ENCODE peak calls at places on chromosomes 5 and 9, in four cellular contexts. One of them, this sample, is unnamed. For H3K4me1, the result is how much of the 10 kb centered on the place peaks cover.

GRCh38 chr5:142426676-142427364 is 102.0 kb upstream of the SPRY4 start:
- DNase-seq in prostate gland: no peak
- DNase-seq in transverse colon: no peak
- DNase-seq in cardiac muscle cell: no peak
- DNase-seq in this sample: no peak

GRCh38 chr5:11182441-11183080 is 421.5 kb upstream of the DAP start:
- DNase-seq in prostate gland: no peak
- DNase-seq in transverse colon: no peak
- DNase-seq in cardiac muscle cell: peak
- DNase-seq in this sample: no peak

GRCh38 chr5:56307714-56308346 is 74.7 kb upstream of the ANKRD55 start:
- DNase-seq in prostate gland: no peak
- DNase-seq in cardiac muscle cell: no peak
- DNase-seq in transverse colon: no peak
- DNase-seq in this sample: no peak

GRCh38 chr5:141564216-141564692 is 54.5 kb downstream of the DIAPH1 start:
- DNase-seq in prostate gland: peak
- DNase-seq in transverse colon: peak
- DNase-seq in cardiac muscle cell: peak
- DNase-seq in this sample: peak

GRCh38 chr5:8923516-8923915 is 622.4 kb downstream of the SEMA5A start:
- DNase-seq in transverse colon: no peak
- DNase-seq in prostate gland: no peak
- DNase-seq in cardiac muscle cell: no peak
- DNase-seq in this sample: no peak

GRCh38 chr9:14313378-14313940 is 482 bp downstream of the NFIB start:
- DNase-seq in cardiac muscle cell: peak
- DNase-seq in transverse colon: peak
- DNase-seq in prostate gland: no peak
- DNase-seq in this sample: no peak

GRCh38 chr5:132819468-132819867 is 6.4 kb downstream of the SOWAHA start:
- DNase-seq in cardiac muscle cell: no peak
- DNase-seq in transverse colon: no peak
- DNase-seq in prostate gland: no peak
- DNase-seq in this sample: no peak

GRCh38 chr9:136337416-136338395 is 10.4 kb downstream of the GPSM1 start:
- DNase-seq in prostate gland: no peak
- DNase-seq in cardiac muscle cell: no peak
- DNase-seq in transverse colon: no peak
- DNase-seq in this sample: no peak

GRCh38 chr5:91007251-91007650 is 375.9 kb downstream of the ARRDC3 start:
- DNase-seq in prostate gland: no peak
- DNase-seq in cardiac muscle cell: no peak
- DNase-seq in transverse colon: no peak
- DNase-seq in this sample: no peak

GRCh38 chr5:160188151-160188967 is 40.9 kb upstream of the FABP6 start:
- DNase-seq in transverse colon: peak
- DNase-seq in prostate gland: peak
- DNase-seq in cardiac muscle cell: peak
- DNase-seq in this sample: no peak

GRCh38 chr5:78634634-78635033 is 13.9 kb downstream of the LHFPL2 start:
- DNase-seq in prostate gland: no peak
- DNase-seq in cardiac muscle cell: no peak
- DNase-seq in transverse colon: no peak
- DNase-seq in this sample: no peak

GRCh38 chr5:31809037-31809910 is 170.3 kb downstream of the PDZD2 start:
- DNase-seq in transverse colon: peak
- DNase-seq in cardiac muscle cell: peak
- DNase-seq in prostate gland: peak
- DNase-seq in this sample: peak

GRCh38 chr5:40359854-40360253 is 319.9 kb upstream of the PTGER4 start:
- DNase-seq in prostate gland: no peak
- DNase-seq in cardiac muscle cell: no peak
- DNase-seq in transverse colon: no peak
- DNase-seq in this sample: no peak

GRCh38 chr9:37036237-37037136 is 2.4 kb upstream of the PAX5 start:
- DNase-seq in prostate gland: peak
- DNase-seq in transverse colon: peak
- DNase-seq in cardiac muscle cell: peak
- DNase-seq in this sample: no peak

GRCh38 chr5:132965120-132965519 is 1.7 kb upstream of the AFF4 start:
- DNase-seq in cardiac muscle cell: no peak
- DNase-seq in transverse colon: no peak
- DNase-seq in prostate gland: no peak
- DNase-seq in this sample: no peak

GRCh38 chr9:15606667-15607472 is 54.0 kb downstream of the CCDC171 start:
- DNase-seq in transverse colon: no peak
- DNase-seq in cardiac muscle cell: peak
- DNase-seq in prostate gland: peak
- DNase-seq in this sample: no peak

GRCh38 chr9:80874276-80874675 is 815.1 kb downstream of the TLE1 start:
- DNase-seq in cardiac muscle cell: no peak
- DNase-seq in prostate gland: no peak
- DNase-seq in transverse colon: no peak
- DNase-seq in this sample: no peak

GRCh38 chr5:97065475-97065874 is 76.9 kb downstream of the LIX1 start:
- DNase-seq in prostate gland: no peak
- DNase-seq in cardiac muscle cell: no peak
- DNase-seq in transverse colon: no peak
- DNase-seq in this sample: no peak

GRCh38 chr9:119088002-119088401 is 281.2 kb downstream of the BRINP1 start:
- DNase-seq in transverse colon: no peak
- DNase-seq in prostate gland: no peak
- DNase-seq in cardiac muscle cell: no peak
- DNase-seq in this sample: no peak

GRCh38 chr5:135179308-135179980 is 145.4 kb upstream of the PITX1 start:
- DNase-seq in transverse colon: no peak
- DNase-seq in prostate gland: no peak
- DNase-seq in cardiac muscle cell: no peak
- DNase-seq in this sample: no peak

GRCh38 chr9:101462558-101462957 is 27.0 kb upstream of the ALDOB start:
- DNase-seq in transverse colon: no peak
- DNase-seq in prostate gland: no peak
- DNase-seq in cardiac muscle cell: peak
- DNase-seq in this sample: no peak

GRCh38 chr9:98075332-98075805 is 18.8 kb downstream of the NANS start:
- DNase-seq in prostate gland: no peak
- DNase-seq in transverse colon: no peak
- DNase-seq in cardiac muscle cell: no peak
- DNase-seq in this sample: no peak

GRCh38 chr5:79527431-79527830 is 13.5 kb upstream of the HOMER1 start:
- DNase-seq in prostate gland: no peak
- DNase-seq in transverse colon: no peak
- DNase-seq in cardiac muscle cell: no peak
- DNase-seq in this sample: no peak

GRCh38 chr5:1226231-1226630 is 1.1 kb downstream of the SLC6A18 start:
- DNase-seq in cardiac muscle cell: no peak
- DNase-seq in transverse colon: no peak
- DNase-seq in prostate gland: no peak
- DNase-seq in this sample: no peak

DNA sequence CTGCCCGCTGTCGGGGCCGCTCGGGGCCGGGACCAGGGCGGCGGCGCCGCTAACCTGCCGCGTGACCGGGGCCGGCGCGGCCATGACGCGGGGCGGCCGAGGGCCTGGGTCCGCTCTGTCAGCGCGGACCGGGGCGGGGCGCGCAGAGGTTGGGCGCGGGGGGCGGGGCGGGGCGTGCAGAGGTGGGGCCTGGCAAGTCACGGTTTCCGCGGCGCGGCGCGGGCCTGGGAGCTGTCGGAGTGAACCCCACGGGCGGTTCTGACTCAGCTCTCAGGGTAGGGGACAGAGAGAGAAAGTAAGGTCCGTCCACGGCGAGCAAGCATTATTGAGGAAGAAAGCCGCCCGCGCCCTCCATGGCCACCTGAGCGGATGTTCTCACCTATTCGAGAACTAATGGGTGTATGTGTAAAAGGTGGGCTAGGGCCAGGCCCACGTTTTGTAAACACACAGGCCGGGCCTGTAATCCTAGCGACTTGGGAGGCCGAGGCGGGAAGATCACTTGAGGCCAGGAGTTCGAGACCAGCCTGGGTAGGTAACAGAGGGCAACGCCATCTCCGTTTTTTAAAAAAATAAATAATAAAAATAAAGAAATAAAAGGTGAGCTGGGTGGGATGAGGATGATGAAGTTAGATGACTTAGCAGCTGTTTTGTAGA is at the start of gene PRXL2C:
- DNase-seq in prostate gland: peak
- DNase-seq in transverse colon: peak
- DNase-seq in cardiac muscle cell: peak
- DNase-seq in this sample: peak
- H3K4me1 ChIP-seq in prostate gland: under half
- H3K4me1 ChIP-seq in transverse colon: under half
- H3K4me1 ChIP-seq in cardiac muscle cell: under half
- H3K4me1 ChIP-seq in this sample: under half

DNA sequence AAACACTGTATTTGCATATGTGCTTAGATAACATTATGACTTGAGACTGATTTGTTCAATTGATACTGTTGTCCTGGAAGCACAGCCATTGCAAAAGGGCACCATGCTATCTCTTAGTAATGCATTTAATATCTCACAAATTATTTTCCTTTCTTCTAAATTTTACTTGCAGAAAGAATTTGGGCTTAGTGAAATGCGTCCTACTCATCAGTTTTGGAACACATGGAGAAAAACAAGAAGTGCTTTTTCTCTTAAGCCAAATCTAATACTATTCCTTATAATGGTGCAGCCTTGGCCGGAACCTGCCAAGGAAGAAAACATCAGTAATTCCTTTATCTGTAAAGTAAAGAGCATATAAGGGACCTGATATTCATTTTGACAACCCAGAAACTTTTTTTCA is 172.2 kb upstream of the ZNF608 start:
- DNase-seq in prostate gland: no peak
- DNase-seq in cardiac muscle cell: no peak
- DNase-seq in transverse colon: no peak
- DNase-seq in this sample: no peak
- H3K4me1 ChIP-seq in prostate gland: under half
- H3K4me1 ChIP-seq in cardiac muscle cell: under half
- H3K4me1 ChIP-seq in transverse colon: under half
- H3K4me1 ChIP-seq in this sample: under half

GRCh38 chr9:121301881-121302286 is 33.9 kb downstream of the GSN start:
- DNase-seq in prostate gland: no peak
- DNase-seq in transverse colon: no peak
- DNase-seq in cardiac muscle cell: no peak
- DNase-seq in this sample: no peak
- H3K4me1 ChIP-seq in prostate gland: under half
- H3K4me1 ChIP-seq in transverse colon: under half
- H3K4me1 ChIP-seq in cardiac muscle cell: under half
- H3K4me1 ChIP-seq in this sample: half or more

GRCh38 chr5:178120661-178121357 is 7.5 kb downstream of the N4BP3 start:
- DNase-seq in prostate gland: peak
- DNase-seq in transverse colon: peak
- DNase-seq in cardiac muscle cell: peak
- DNase-seq in this sample: no peak
- H3K4me1 ChIP-seq in prostate gland: under half
- H3K4me1 ChIP-seq in transverse colon: under half
- H3K4me1 ChIP-seq in cardiac muscle cell: under half
- H3K4me1 ChIP-seq in this sample: under half

GRCh38 chr9:70411141-70411929 is 3.1 kb downstream of the KLF9 start:
- DNase-seq in cardiac muscle cell: peak
- DNase-seq in prostate gland: peak
- DNase-seq in transverse colon: peak
- DNase-seq in this sample: peak
- H3K4me1 ChIP-seq in cardiac muscle cell: under half
- H3K4me1 ChIP-seq in prostate gland: under half
- H3K4me1 ChIP-seq in transverse colon: under half
- H3K4me1 ChIP-seq in this sample: under half

GRCh38 chr5:170747851-170748250 is 35.7 kb upstream of the GABRP start:
- DNase-seq in prostate gland: no peak
- DNase-seq in cardiac muscle cell: peak
- DNase-seq in transverse colon: no peak
- DNase-seq in this sample: no peak
- H3K4me1 ChIP-seq in prostate gland: under half
- H3K4me1 ChIP-seq in cardiac muscle cell: under half
- H3K4me1 ChIP-seq in transverse colon: under half
- H3K4me1 ChIP-seq in this sample: under half

DNA sequence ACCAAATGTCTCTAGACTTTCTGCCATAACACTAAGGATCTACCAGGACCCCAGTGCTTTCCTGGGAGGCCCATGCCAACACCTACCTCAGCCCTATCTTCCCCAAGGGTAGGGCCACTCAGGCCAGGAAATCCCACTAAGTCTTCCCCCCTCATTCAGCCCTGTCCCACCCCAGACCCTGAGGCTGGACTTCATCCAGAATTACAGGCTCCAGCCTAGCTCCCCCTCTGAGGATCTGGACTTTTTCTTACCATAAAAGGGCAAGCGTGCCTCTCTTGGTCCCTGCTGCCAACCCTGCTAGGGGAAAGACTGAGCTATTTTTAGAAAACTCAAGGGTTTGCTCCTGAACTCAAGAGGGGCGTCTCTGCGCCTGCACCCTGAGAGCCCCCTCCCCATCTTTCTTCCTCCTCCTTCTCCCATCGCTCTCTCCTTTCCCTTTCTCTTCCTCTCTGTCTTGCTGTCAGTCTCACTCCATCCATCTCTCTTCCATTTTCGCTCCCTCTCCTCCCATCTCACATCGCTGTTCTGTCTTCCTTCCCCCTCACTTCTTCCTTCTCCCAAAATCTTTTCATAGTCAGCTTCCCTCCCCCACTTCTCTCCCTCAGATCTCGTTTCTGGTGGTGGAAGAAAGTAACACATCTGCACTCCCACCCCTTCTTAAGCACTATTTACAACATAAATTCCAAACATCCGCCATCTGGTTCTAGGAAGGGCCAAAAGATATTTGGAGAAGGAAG is 38.1 kb upstream of the IL17B start:
- DNase-seq in transverse colon: no peak
- DNase-seq in prostate gland: no peak
- DNase-seq in cardiac muscle cell: peak
- DNase-seq in this sample: no peak
- H3K4me1 ChIP-seq in transverse colon: under half
- H3K4me1 ChIP-seq in prostate gland: under half
- H3K4me1 ChIP-seq in cardiac muscle cell: half or more
- H3K4me1 ChIP-seq in this sample: under half